ENCODE peak calls at places on chromosomes 5 and 9, in six cellular contexts. E, H, A, I, W and G are unnamed samples.
A peak's percentile ranks its signal among the peaks of the same experiment; 100 is the strongest.

GRCh38 chr5:95864944-95865504 is 42.5 kb upstream of the GLRX start:
- DNase-seq in A (no peak), I (no peak), E (no peak), W (no peak), H (no peak), G (no peak)

GRCh38 chr5:68356623-68357022 is 141.1 kb downstream of the PIK3R1 start:
- DNase-seq in H (no peak), E (no peak), W (no peak), A (no peak), I (no peak), G (no peak)

GRCh38 chr9:107049046-107049824 is 186.3 kb downstream of the ZNF462 start:
- DNase-seq in E (no peak), I (no peak), W (no peak), H (no peak), A (no peak), G (no peak)

GRCh38 chr5:39513236-39513635 is 88.5 kb upstream of the DAB2 start:
- DNase-seq in E (no peak), I (no peak), A (no peak), H (no peak), W (peak; percentile 17), G (no peak)

GRCh38 chr9:6764570-6765334 is 7.0 kb downstream of the KDM4C start:
- DNase-seq in W (no peak), E (no peak), I (no peak), H (no peak), A (no peak), G (no peak)

GRCh38 chr5:40775846-40776657 is 20.3 kb upstream of the TTC33 start:
- DNase-seq in H (no peak), E (no peak), A (no peak), W (no peak), I (no peak), G (no peak)

GRCh38 chr5:176183321-176184074 is 54.7 kb upstream of the SIMC1 start:
- DNase-seq in E (no peak), W (no peak), A (no peak), I (no peak), H (no peak), G (no peak)

GRCh38 chr9:10534863-10535262 is 77.9 kb downstream of the PTPRD start:
- DNase-seq in H (no peak), E (no peak), I (no peak), W (no peak), A (no peak), G (no peak)

GRCh38 chr5:16736158-16736994 is 119.6 kb upstream of the RETREG1 start:
- DNase-seq in E (no peak), A (peak; percentile 14), I (no peak), H (peak; percentile 64), W (peak; percentile 82), G (no peak)

GRCh38 chr5:172528440-172528839 is 74.1 kb upstream of the SH3PXD2B start:
- DNase-seq in H (no peak), W (no peak), E (no peak), I (no peak), A (no peak), G (no peak)